ENCODE peak calls at places on chromosomes 5 and 9, in six cellular contexts. One of them, this sample, is unnamed.

GRCh38 chr5:39175273-39175955 is 43.9 kb downstream of the FYB1 start:
- DNase-seq in body of pancreas: no peak
- DNase-seq in Calu3: no peak
- DNase-seq in fibroblast of mammary gland: no peak
- DNase-seq in fibroblast of pulmonary artery: no peak
- DNase-seq in stimulated activated CD8-positive, alpha-beta memory T cell treated with anti-CD3 and anti-CD28 coated beads, Interleukin-12 subunit alpha, Interleukin-12 subunit beta, amount 100 ng/mL, for 4 hours: no peak
- DNase-seq in this sample: no peak

GRCh38 chr9:134822541-134822940 is 58.1 kb upstream of the FCN2 start:
- DNase-seq in body of pancreas: no peak
- DNase-seq in Calu3: no peak
- DNase-seq in fibroblast of mammary gland: no peak
- DNase-seq in fibroblast of pulmonary artery: no peak
- DNase-seq in stimulated activated CD8-positive, alpha-beta memory T cell treated with anti-CD3 and anti-CD28 coated beads, Interleukin-12 subunit alpha, Interleukin-12 subunit beta, amount 100 ng/mL, for 4 hours: no peak
- DNase-seq in this sample: no peak

GRCh38 chr9:16769291-16769690 is 101.2 kb downstream of the BNC2 start:
- DNase-seq in body of pancreas: no peak
- DNase-seq in Calu3: no peak
- DNase-seq in fibroblast of mammary gland: no peak
- DNase-seq in fibroblast of pulmonary artery: no peak
- DNase-seq in stimulated activated CD8-positive, alpha-beta memory T cell treated with anti-CD3 and anti-CD28 coated beads, Interleukin-12 subunit alpha, Interleukin-12 subunit beta, amount 100 ng/mL, for 4 hours: no peak
- DNase-seq in this sample: no peak

GRCh38 chr5:4362411-4362810 is 766.8 kb downstream of the IRX1 start:
- DNase-seq in body of pancreas: no peak
- DNase-seq in Calu3: no peak
- DNase-seq in fibroblast of mammary gland: no peak
- DNase-seq in fibroblast of pulmonary artery: no peak
- DNase-seq in stimulated activated CD8-positive, alpha-beta memory T cell treated with anti-CD3 and anti-CD28 coated beads, Interleukin-12 subunit alpha, Interleukin-12 subunit beta, amount 100 ng/mL, for 4 hours: no peak
- DNase-seq in this sample: no peak

GRCh38 chr9:134267305-134268265 is 58.7 kb upstream of the RXRA start:
- DNase-seq in body of pancreas: no peak
- DNase-seq in Calu3: no peak
- DNase-seq in fibroblast of mammary gland: no peak
- DNase-seq in fibroblast of pulmonary artery: no peak
- DNase-seq in stimulated activated CD8-positive, alpha-beta memory T cell treated with anti-CD3 and anti-CD28 coated beads, Interleukin-12 subunit alpha, Interleukin-12 subunit beta, amount 100 ng/mL, for 4 hours: no peak
- DNase-seq in this sample: no peak

GRCh38 chr9:91782711-91783214 is 167.3 kb downstream of the ROR2 start:
- DNase-seq in body of pancreas: no peak
- DNase-seq in Calu3: no peak
- DNase-seq in fibroblast of mammary gland: no peak
- DNase-seq in fibroblast of pulmonary artery: no peak
- DNase-seq in stimulated activated CD8-positive, alpha-beta memory T cell treated with anti-CD3 and anti-CD28 coated beads, Interleukin-12 subunit alpha, Interleukin-12 subunit beta, amount 100 ng/mL, for 4 hours: no peak
- DNase-seq in this sample: no peak

GRCh38 chr9:137305060-137305787 is 3.2 kb upstream of the NRARP start:
- DNase-seq in body of pancreas: peak; percentile 93
- DNase-seq in Calu3: no peak
- DNase-seq in fibroblast of mammary gland: peak; percentile 52
- DNase-seq in fibroblast of pulmonary artery: no peak
- DNase-seq in stimulated activated CD8-positive, alpha-beta memory T cell treated with anti-CD3 and anti-CD28 coated beads, Interleukin-12 subunit alpha, Interleukin-12 subunit beta, amount 100 ng/mL, for 4 hours: no peak
- DNase-seq in this sample: no peak

GRCh38 chr5:119077444-119077843 is 6.6 kb downstream of the DMXL1 start:
- DNase-seq in body of pancreas: no peak
- DNase-seq in Calu3: no peak
- DNase-seq in fibroblast of mammary gland: no peak
- DNase-seq in fibroblast of pulmonary artery: no peak
- DNase-seq in stimulated activated CD8-positive, alpha-beta memory T cell treated with anti-CD3 and anti-CD28 coated beads, Interleukin-12 subunit alpha, Interleukin-12 subunit beta, amount 100 ng/mL, for 4 hours: no peak
- DNase-seq in this sample: no peak

GRCh38 chr5:128949847-128950546 is 15.3 kb upstream of the SLC27A6 start:
- DNase-seq in body of pancreas: no peak
- DNase-seq in Calu3: peak; percentile 47
- DNase-seq in fibroblast of mammary gland: no peak
- DNase-seq in fibroblast of pulmonary artery: no peak
- DNase-seq in stimulated activated CD8-positive, alpha-beta memory T cell treated with anti-CD3 and anti-CD28 coated beads, Interleukin-12 subunit alpha, Interleukin-12 subunit beta, amount 100 ng/mL, for 4 hours: no peak
- DNase-seq in this sample: no peak

GRCh38 chr9:137454506-137455360 is 4.4 kb downstream of the NSMF start:
- DNase-seq in body of pancreas: no peak
- DNase-seq in Calu3: no peak
- DNase-seq in fibroblast of mammary gland: peak; percentile 26
- DNase-seq in fibroblast of pulmonary artery: no peak
- DNase-seq in stimulated activated CD8-positive, alpha-beta memory T cell treated with anti-CD3 and anti-CD28 coated beads, Interleukin-12 subunit alpha, Interleukin-12 subunit beta, amount 100 ng/mL, for 4 hours: no peak
- DNase-seq in this sample: peak; percentile 4

GRCh38 chr5:138543730-138544104 is 681 bp upstream of the ETF1 start:
- DNase-seq in body of pancreas: no peak
- DNase-seq in Calu3: no peak
- DNase-seq in fibroblast of mammary gland: no peak
- DNase-seq in fibroblast of pulmonary artery: no peak
- DNase-seq in stimulated activated CD8-positive, alpha-beta memory T cell treated with anti-CD3 and anti-CD28 coated beads, Interleukin-12 subunit alpha, Interleukin-12 subunit beta, amount 100 ng/mL, for 4 hours: no peak
- DNase-seq in this sample: no peak

GRCh38 chr9:104085538-104085937 is 8.6 kb upstream of the SMC2 start:
- DNase-seq in body of pancreas: no peak
- DNase-seq in Calu3: no peak
- DNase-seq in fibroblast of mammary gland: no peak
- DNase-seq in fibroblast of pulmonary artery: no peak
- DNase-seq in stimulated activated CD8-positive, alpha-beta memory T cell treated with anti-CD3 and anti-CD28 coated beads, Interleukin-12 subunit alpha, Interleukin-12 subunit beta, amount 100 ng/mL, for 4 hours: no peak
- DNase-seq in this sample: no peak